ENCODE peak calls at places on chromosomes 13 and 19, in nine cellular contexts. U is keratinocyte; C is CD8-positive, alpha-beta T cell; Q is astrocyte; F is cardiac muscle cell; D is body of pancreas; R is right cardiac atrium; G is OCI-LY7; B is endodermal cell. K is an unnamed sample. For H3K4me1, the result is how much of the 10 kb centered on the place peaks cover.

GRCh38 chr19:9342610-9343304 is 18.8 kb downstream of the ZNF559 start:
- DNase-seq in U (no peak), C (no peak), Q (no peak), F (no peak), D (no peak), R (no peak), G (no peak), B (no peak), K (no peak)

GRCh38 chr19:36771275-36772231 is 1.1 kb downstream of the ZNF850 start:
- DNase-seq in U (no peak), C (no peak), Q (peak), F (peak), D (peak), R (peak), G (peak), B (peak), K (no peak)

GRCh38 chr19:5985098-5985783 is 7.3 kb upstream of the RANBP3 start:
- DNase-seq in U (no peak), C (no peak), Q (peak), F (peak), D (no peak), R (no peak), G (no peak), B (no peak), K (no peak)

GRCh38 chr13:44710576-44710975 is 134.4 kb upstream of the TSC22D1 start:
- DNase-seq in U (no peak), C (no peak), Q (peak), F (peak), D (no peak), R (no peak), G (no peak), B (no peak), K (no peak)

GRCh38 chr19:17938092-17938845 is 5.5 kb downstream of the CCDC124 start:
- DNase-seq in U (no peak), C (peak), Q (peak), F (peak), D (peak), R (peak), G (peak), B (peak), K (peak)

GRCh38 chr13:111329641-111330040 is 9.2 kb downstream of the TEX29 start:
- DNase-seq in U (no peak), C (peak), Q (no peak), F (no peak), D (no peak), R (no peak), G (no peak), B (no peak), K (no peak)

GRCh38 chr19:38667552-38668205 is 20.2 kb downstream of the ACTN4 start:
- DNase-seq in U (no peak), C (no peak), Q (peak), F (no peak), D (no peak), R (no peak), G (no peak), B (no peak), K (no peak)

GRCh38 chr19:39263912-39264305 is 4.3 kb upstream of the IFNL2 start:
- DNase-seq in U (no peak), C (no peak), Q (no peak), F (no peak), D (no peak), R (no peak), G (no peak), B (peak), K (no peak)

GRCh38 chr19:12721656-12722565 is 1.8 kb downstream of the TNPO2 start:
- DNase-seq in U (no peak), C (peak), Q (peak), F (peak), D (peak), R (peak), G (peak), B (peak), K (peak)

GRCh38 chr13:21898990-21899389 is 228.1 kb downstream of the FGF9 start:
- DNase-seq in U (no peak), C (no peak), Q (no peak), F (no peak), D (no peak), R (no peak), G (no peak), B (no peak), K (no peak)

GRCh38 chr13:101144808-101145419 is 271.4 kb downstream of the NALCN start:
- DNase-seq in U (no peak), C (no peak), Q (peak), F (peak), D (peak), R (no peak), G (peak), B (no peak), K (peak)

DNA sequence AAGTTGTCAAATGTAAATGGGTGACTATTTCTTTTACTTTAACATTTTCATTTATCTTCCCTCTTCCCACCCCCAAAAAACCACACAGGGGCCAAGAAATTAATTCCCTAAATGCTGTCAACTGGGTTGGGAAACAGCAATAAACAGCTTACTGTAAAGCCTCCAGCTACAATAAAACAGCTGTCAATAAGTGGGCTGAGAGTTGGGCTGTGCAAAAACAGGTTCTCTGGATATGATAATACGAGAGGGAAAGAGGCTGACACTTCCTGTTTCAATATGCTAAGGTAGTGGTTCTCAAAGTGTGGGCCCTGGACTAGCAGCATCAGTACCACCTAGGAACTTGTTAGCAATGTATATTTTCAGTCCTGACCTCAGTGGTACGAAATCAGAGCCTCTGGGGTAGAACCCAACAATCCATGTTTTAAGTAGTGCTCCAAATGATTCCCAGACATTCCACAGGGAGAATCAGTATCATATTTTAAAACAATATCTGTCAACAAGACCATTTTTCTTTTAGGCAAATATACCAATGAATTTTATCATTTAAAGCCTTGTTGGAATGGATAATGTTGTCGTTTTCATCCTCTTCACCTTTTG is 8.4 kb downstream of the PCDH9 start:
- DNase-seq in U (no peak), C (no peak), Q (no peak), F (peak), D (no peak), R (no peak), G (peak), B (no peak), K (no peak)
- H3K27ac ChIP-seq in U (no peak), C (no peak), Q (no peak), F (no peak), D (no peak), R (no peak), G (peak), B (no peak), K (no peak)

GRCh38 chr13:98278068-98278619 is 101.1 kb upstream of the RNF113B start:
- DNase-seq in U (no peak), C (no peak), Q (no peak), F (no peak), D (no peak), R (no peak), G (no peak), B (no peak), K (no peak)
- H3K4me1 ChIP-seq in U (under half), C (under half), Q (under half), F (under half), D (under half), R (under half), G (under half), B (under half), K (under half)

GRCh38 chr19:34667349-34668076 is 9.4 kb downstream of the SCGB2B2 start:
- DNase-seq in U (no peak), C (no peak), Q (peak), F (peak), D (no peak), R (no peak), G (peak), B (no peak), K (peak)
- H3K27ac ChIP-seq in U (peak), C (peak), Q (no peak), F (no peak), D (no peak), R (no peak), G (no peak), B (no peak), K (peak)

GRCh38 chr13:43301341-43301969 is 278.1 kb downstream of the DNAJC15 start:
- DNase-seq in U (no peak), C (no peak), Q (peak), F (no peak), D (no peak), R (no peak), G (no peak), B (no peak), K (no peak)

GRCh38 chr13:43303040-43303729 is 279.8 kb downstream of the DNAJC15 start:
- DNase-seq in U (no peak), C (no peak), Q (peak), F (peak), D (peak), R (peak), G (peak), B (peak), K (no peak)

GRCh38 chr13:43297967-43298366 is 274.6 kb downstream of the DNAJC15 start:
- DNase-seq in U (no peak), C (no peak), Q (no peak), F (no peak), D (no peak), R (no peak), G (no peak), B (no peak), K (no peak)

GRCh38 chr13:43298799-43299198 is 275.4 kb downstream of the DNAJC15 start:
- DNase-seq in U (no peak), C (no peak), Q (no peak), F (no peak), D (no peak), R (no peak), G (no peak), B (no peak), K (no peak)

GRCh38 chr13:43300817-43301216 is 277.4 kb downstream of the DNAJC15 start:
- DNase-seq in U (no peak), C (no peak), Q (no peak), F (peak), D (no peak), R (no peak), G (no peak), B (no peak), K (no peak)
- H3K4me1 ChIP-seq in U (under half), C (under half), Q (under half), F (under half), D (under half), R (under half), G (under half), B (under half), K (under half)

GRCh38 chr19:56117889-56118288 is 3.2 kb downstream of the ZNF787 start:
- DNase-seq in U (no peak), C (no peak), Q (no peak), F (no peak), D (no peak), R (no peak), G (no peak), B (peak), K (no peak)

GRCh38 chr19:56115490-56115889 is 5.6 kb downstream of the ZNF787 start:
- DNase-seq in U (no peak), C (no peak), Q (no peak), F (no peak), D (no peak), R (no peak), G (no peak), B (peak), K (no peak)

GRCh38 chr19:56116606-56117005 is 4.5 kb downstream of the ZNF787 start:
- DNase-seq in U (no peak), C (no peak), Q (no peak), F (no peak), D (no peak), R (no peak), G (no peak), B (peak), K (no peak)

GRCh38 chr19:56118666-56119584 is 2.2 kb downstream of the ZNF787 start:
- DNase-seq in U (no peak), C (no peak), Q (no peak), F (no peak), D (peak), R (no peak), G (no peak), B (no peak), K (no peak)

GRCh38 chr19:56117376-56117884 is 3.7 kb downstream of the ZNF787 start:
- DNase-seq in U (no peak), C (no peak), Q (no peak), F (no peak), D (peak), R (no peak), G (no peak), B (no peak), K (no peak)
- H3K27ac ChIP-seq in U (no peak), C (no peak), Q (no peak), F (peak), D (no peak), R (no peak), G (no peak), B (no peak), K (no peak)

GRCh38 chr19:29675650-29676186 is 10.5 kb downstream of the PLEKHF1 start:
- DNase-seq in U (no peak), C (no peak), Q (no peak), F (no peak), D (no peak), R (peak), G (no peak), B (no peak), K (no peak)

GRCh38 chr19:29672933-29673336 is 7.7 kb downstream of the PLEKHF1 start:
- DNase-seq in U (no peak), C (peak), Q (no peak), F (no peak), D (peak), R (peak), G (peak), B (no peak), K (peak)

GRCh38 chr19:29673451-29674371 is 8.4 kb downstream of the PLEKHF1 start:
- DNase-seq in U (no peak), C (no peak), Q (no peak), F (no peak), D (no peak), R (peak), G (no peak), B (no peak), K (no peak)

GRCh38 chr19:29675120-29675649 is 9.9 kb downstream of the PLEKHF1 start:
- DNase-seq in U (no peak), C (no peak), Q (no peak), F (no peak), D (no peak), R (peak), G (no peak), B (no peak), K (no peak)

DNA sequence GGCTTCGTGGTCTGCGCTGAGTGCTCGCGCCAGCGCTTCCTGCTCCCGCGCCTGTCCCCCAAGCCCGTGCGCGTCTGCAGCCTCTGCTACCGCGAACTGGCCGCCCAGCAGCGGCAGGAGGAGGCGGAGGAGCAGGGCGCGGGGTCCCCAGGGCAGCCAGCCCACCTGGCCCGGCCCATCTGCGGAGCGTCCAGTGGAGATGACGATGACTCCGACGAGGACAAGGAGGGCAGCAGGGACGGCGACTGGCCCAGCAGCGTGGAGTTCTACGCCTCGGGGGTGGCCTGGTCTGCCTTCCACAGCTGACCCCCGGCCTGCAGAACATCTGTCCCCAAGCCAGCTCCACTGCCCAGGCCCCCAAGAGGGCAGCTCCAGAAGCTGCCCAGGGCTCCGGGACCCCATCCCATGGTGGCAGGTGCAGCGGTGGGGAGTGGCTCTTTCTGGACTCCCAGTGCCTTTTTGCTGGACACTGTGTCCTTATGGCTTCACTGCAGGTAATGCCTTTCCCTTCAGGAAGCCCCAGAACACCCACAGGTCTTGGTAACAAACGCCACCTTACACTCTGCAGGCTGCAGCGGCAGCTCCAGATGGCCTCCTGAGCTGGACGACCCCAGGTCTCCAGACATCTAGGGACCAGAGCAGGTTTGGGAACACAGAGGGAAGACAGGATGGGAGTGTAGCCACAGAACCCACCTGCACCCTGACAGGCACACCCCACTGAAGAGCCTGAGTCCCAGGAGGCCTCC is 9.3 kb downstream of the PLEKHF1 start:
- DNase-seq in U (no peak), C (no peak), Q (no peak), F (no peak), D (no peak), R (no peak), G (no peak), B (no peak), K (no peak)
- H3K4me1 ChIP-seq in U (under half), C (half or more), Q (under half), F (under half), D (under half), R (under half), G (under half), B (under half), K (half or more)

K was measured in CD4-positive, alpha-beta memory T cell.